ENCODE peak calls at places on chromosomes 7 and 10, in ten cellular contexts. I, E, C, M, W, X, S, H, B and F are unnamed samples.

GRCh38 chr10:59082249-59082648 is 94.2 kb upstream of the PHYHIPL start:
- DNase-seq in I (no peak), E (no peak), C (no peak), M (no peak), W (no peak), X (no peak), S (peak; percentile 31), H (no peak), B (no peak), F (no peak)

GRCh38 chr10:79255007-79255507 is 92.2 kb upstream of the PPIF start:
- DNase-seq in I (no peak), E (no peak), C (no peak), M (no peak), W (no peak), X (no peak), S (no peak), H (no peak), B (no peak), F (no peak)

GRCh38 chr10:11403116-11403515 is 208.3 kb downstream of the USP6NL start:
- DNase-seq in I (no peak), E (no peak), C (peak; percentile 16), M (peak; percentile 87), W (no peak), X (no peak), S (no peak), H (no peak), B (peak; percentile 84), F (no peak)

GRCh38 chr10:132264966-132265877 is 42.5 kb downstream of the STK32C start:
- DNase-seq in I (peak; percentile 69), E (no peak), C (no peak), M (no peak), W (peak; percentile 5), X (peak; percentile 22), S (no peak), H (peak; percentile 31), B (no peak), F (no peak)

GRCh38 chr7:45146531-45147379 is 10.8 kb upstream of the RAMP3 start:
- DNase-seq in I (no peak), E (no peak), C (no peak), M (no peak), W (no peak), X (no peak), S (no peak), H (no peak), B (no peak), F (peak; percentile 31)

GRCh38 chr7:86920154-86920553 is 139.3 kb downstream of the ELAPOR2 start:
- DNase-seq in I (no peak), E (no peak), C (no peak), M (no peak), W (no peak), X (no peak), S (no peak), H (no peak), B (no peak), F (no peak)

GRCh38 chr7:4837814-4838625 is 23.8 kb downstream of the PAPOLB start:
- DNase-seq in I (no peak), E (peak; percentile 39), C (no peak), M (no peak), W (no peak), X (no peak), S (no peak), H (peak; percentile 82), B (no peak), F (no peak)

GRCh38 chr10:103657061-103657591 is 163.6 kb downstream of the NEURL1 start:
- DNase-seq in I (no peak), E (no peak), C (no peak), M (no peak), W (no peak), X (no peak), S (no peak), H (no peak), B (no peak), F (no peak)

GRCh38 chr10:43203491-43204393 is 63.1 kb downstream of the RASGEF1A start:
- DNase-seq in I (no peak), E (no peak), C (no peak), M (no peak), W (no peak), X (no peak), S (peak; percentile 38), H (peak; percentile 65), B (no peak), F (peak; percentile 90)

GRCh38 chr10:119377905-119378736 is 164.4 kb downstream of the RGS10 start:
- DNase-seq in I (peak; percentile 47), E (peak; percentile 67), C (no peak), M (no peak), W (peak; percentile 53), X (no peak), S (no peak), H (peak; percentile 55), B (no peak), F (no peak)

GRCh38 chr10:88372881-88373592 is 210.1 kb downstream of the RNLS start:
- DNase-seq in I (no peak), E (no peak), C (no peak), M (no peak), W (no peak), X (no peak), S (no peak), H (no peak), B (no peak), F (no peak)

GRCh38 chr7:124713086-124713485 is 52.5 kb downstream of the GPR37 start:
- DNase-seq in I (no peak), E (no peak), C (no peak), M (no peak), W (peak; percentile 71), X (no peak), S (no peak), H (no peak), B (no peak), F (no peak)

GRCh38 chr7:101532000-101532399 is 97.1 kb downstream of the MYL10 start:
- DNase-seq in I (no peak), E (peak; percentile 63), C (no peak), M (no peak), W (no peak), X (no peak), S (no peak), H (no peak), B (no peak), F (no peak)